ENCODE peak calls at places on chromosome 3, in eight cellular contexts. One of them, this sample, is unnamed.

GRCh38 chr3:161560006-161560637 is 63.5 kb downstream of the OTOL1 start:
- DNase-seq in psoas muscle: no peak
- DNase-seq in endodermal cell: peak
- DNase-seq in tibial artery: no peak
- DNase-seq in stomach: peak
- DNase-seq in effector memory CD4-positive, alpha-beta T cell: no peak
- DNase-seq in lower lobe of right lung: no peak
- DNase-seq in body of pancreas: peak
- DNase-seq in this sample: peak

GRCh38 chr3:189119947-189120346 is 51.8 kb upstream of the TPRG1 start:
- DNase-seq in psoas muscle: no peak
- DNase-seq in endodermal cell: no peak
- DNase-seq in tibial artery: no peak
- DNase-seq in stomach: no peak
- DNase-seq in effector memory CD4-positive, alpha-beta T cell: no peak
- DNase-seq in lower lobe of right lung: no peak
- DNase-seq in body of pancreas: no peak
- DNase-seq in this sample: no peak

GRCh38 chr3:191383104-191383503 is 52.8 kb upstream of the UTS2B start:
- DNase-seq in psoas muscle: no peak
- DNase-seq in endodermal cell: no peak
- DNase-seq in tibial artery: no peak
- DNase-seq in stomach: no peak
- DNase-seq in effector memory CD4-positive, alpha-beta T cell: no peak
- DNase-seq in lower lobe of right lung: no peak
- DNase-seq in body of pancreas: no peak
- DNase-seq in this sample: peak

GRCh38 chr3:100260081-100260684 is 609 bp upstream of the TBC1D23 start:
- DNase-seq in psoas muscle: peak
- DNase-seq in endodermal cell: peak
- DNase-seq in tibial artery: peak
- DNase-seq in stomach: no peak
- DNase-seq in effector memory CD4-positive, alpha-beta T cell: no peak
- DNase-seq in lower lobe of right lung: peak
- DNase-seq in body of pancreas: peak
- DNase-seq in this sample: peak

GRCh38 chr3:157127831-157128767 is 31.8 kb downstream of the CCNL1 start:
- DNase-seq in psoas muscle: peak
- DNase-seq in endodermal cell: peak
- DNase-seq in tibial artery: peak
- DNase-seq in stomach: peak
- DNase-seq in effector memory CD4-positive, alpha-beta T cell: peak
- DNase-seq in lower lobe of right lung: peak
- DNase-seq in body of pancreas: peak
- DNase-seq in this sample: no peak

GRCh38 chr3:70261283-70261682 is 51.2 kb downstream of the MDFIC2 start:
- DNase-seq in psoas muscle: no peak
- DNase-seq in endodermal cell: no peak
- DNase-seq in tibial artery: no peak
- DNase-seq in stomach: no peak
- DNase-seq in effector memory CD4-positive, alpha-beta T cell: no peak
- DNase-seq in lower lobe of right lung: no peak
- DNase-seq in body of pancreas: no peak
- DNase-seq in this sample: no peak

GRCh38 chr3:30320392-30320791 is 286.0 kb upstream of the TGFBR2 start:
- DNase-seq in psoas muscle: no peak
- DNase-seq in endodermal cell: no peak
- DNase-seq in tibial artery: no peak
- DNase-seq in stomach: no peak
- DNase-seq in effector memory CD4-positive, alpha-beta T cell: no peak
- DNase-seq in lower lobe of right lung: no peak
- DNase-seq in body of pancreas: no peak
- DNase-seq in this sample: no peak

GRCh38 chr3:175274056-175274455 is 414.9 kb downstream of the NAALADL2 start:
- DNase-seq in psoas muscle: no peak
- DNase-seq in endodermal cell: no peak
- DNase-seq in tibial artery: no peak
- DNase-seq in stomach: no peak
- DNase-seq in effector memory CD4-positive, alpha-beta T cell: no peak
- DNase-seq in lower lobe of right lung: no peak
- DNase-seq in body of pancreas: no peak
- DNase-seq in this sample: no peak

GRCh38 chr3:64163755-64164148 is 61.5 kb downstream of the PRICKLE2 start:
- DNase-seq in psoas muscle: no peak
- DNase-seq in endodermal cell: no peak
- DNase-seq in tibial artery: no peak
- DNase-seq in stomach: no peak
- DNase-seq in effector memory CD4-positive, alpha-beta T cell: no peak
- DNase-seq in lower lobe of right lung: no peak
- DNase-seq in body of pancreas: no peak
- DNase-seq in this sample: no peak

GRCh38 chr3:52387481-52387880 is 57.4 kb downstream of the SEMA3G start:
- DNase-seq in psoas muscle: no peak
- DNase-seq in endodermal cell: no peak
- DNase-seq in tibial artery: no peak
- DNase-seq in stomach: no peak
- DNase-seq in effector memory CD4-positive, alpha-beta T cell: no peak
- DNase-seq in lower lobe of right lung: no peak
- DNase-seq in body of pancreas: no peak
- DNase-seq in this sample: no peak

GRCh38 chr3:81947359-81947758 is 185.9 kb upstream of the GBE1 start:
- DNase-seq in psoas muscle: no peak
- DNase-seq in endodermal cell: no peak
- DNase-seq in tibial artery: no peak
- DNase-seq in stomach: no peak
- DNase-seq in effector memory CD4-positive, alpha-beta T cell: no peak
- DNase-seq in lower lobe of right lung: no peak
- DNase-seq in body of pancreas: no peak
- DNase-seq in this sample: no peak

GRCh38 chr3:127157181-127157828 is 35.6 kb upstream of the PRR23E start:
- DNase-seq in psoas muscle: no peak
- DNase-seq in endodermal cell: no peak
- DNase-seq in tibial artery: no peak
- DNase-seq in stomach: no peak
- DNase-seq in effector memory CD4-positive, alpha-beta T cell: no peak
- DNase-seq in lower lobe of right lung: no peak
- DNase-seq in body of pancreas: no peak
- DNase-seq in this sample: peak

GRCh38 chr3:170689218-170689874 is 103.5 kb upstream of the SLC7A14 start:
- DNase-seq in psoas muscle: no peak
- DNase-seq in endodermal cell: peak
- DNase-seq in tibial artery: no peak
- DNase-seq in stomach: no peak
- DNase-seq in effector memory CD4-positive, alpha-beta T cell: no peak
- DNase-seq in lower lobe of right lung: peak
- DNase-seq in body of pancreas: peak
- DNase-seq in this sample: no peak

GRCh38 chr3:178537123-178537754 is 1.0 kb downstream of the KCNMB2 start:
- DNase-seq in psoas muscle: no peak
- DNase-seq in endodermal cell: no peak
- DNase-seq in tibial artery: no peak
- DNase-seq in stomach: no peak
- DNase-seq in effector memory CD4-positive, alpha-beta T cell: no peak
- DNase-seq in lower lobe of right lung: no peak
- DNase-seq in body of pancreas: no peak
- DNase-seq in this sample: no peak

GRCh38 chr3:152300029-152300764 is 31.5 kb downstream of the MBNL1 start:
- DNase-seq in psoas muscle: no peak
- DNase-seq in endodermal cell: no peak
- DNase-seq in tibial artery: no peak
- DNase-seq in stomach: no peak
- DNase-seq in effector memory CD4-positive, alpha-beta T cell: no peak
- DNase-seq in lower lobe of right lung: no peak
- DNase-seq in body of pancreas: no peak
- DNase-seq in this sample: no peak

GRCh38 chr3:72641072-72641471 is 207.2 kb downstream of the SHQ1 start:
- DNase-seq in psoas muscle: no peak
- DNase-seq in endodermal cell: no peak
- DNase-seq in tibial artery: no peak
- DNase-seq in stomach: no peak
- DNase-seq in effector memory CD4-positive, alpha-beta T cell: no peak
- DNase-seq in lower lobe of right lung: no peak
- DNase-seq in body of pancreas: no peak
- DNase-seq in this sample: no peak

GRCh38 chr3:83567935-83568334 is 1390.9 kb upstream of the CADM2 start:
- DNase-seq in psoas muscle: no peak
- DNase-seq in endodermal cell: no peak
- DNase-seq in tibial artery: no peak
- DNase-seq in stomach: no peak
- DNase-seq in effector memory CD4-positive, alpha-beta T cell: no peak
- DNase-seq in lower lobe of right lung: no peak
- DNase-seq in body of pancreas: no peak
- DNase-seq in this sample: no peak

GRCh38 chr3:53809267-53809666 is 37.0 kb downstream of the CHDH start:
- DNase-seq in psoas muscle: no peak
- DNase-seq in endodermal cell: peak
- DNase-seq in tibial artery: no peak
- DNase-seq in stomach: no peak
- DNase-seq in effector memory CD4-positive, alpha-beta T cell: no peak
- DNase-seq in lower lobe of right lung: no peak
- DNase-seq in body of pancreas: no peak
- DNase-seq in this sample: no peak

GRCh38 chr3:75332784-75333183 is 331.3 kb upstream of the FRG2C start:
- DNase-seq in psoas muscle: no peak
- DNase-seq in endodermal cell: no peak
- DNase-seq in tibial artery: no peak
- DNase-seq in stomach: no peak
- DNase-seq in effector memory CD4-positive, alpha-beta T cell: no peak
- DNase-seq in lower lobe of right lung: no peak
- DNase-seq in body of pancreas: no peak
- DNase-seq in this sample: no peak

GRCh38 chr3:71087109-71088018 is 496.2 kb downstream of the FOXP1 start:
- DNase-seq in psoas muscle: no peak
- DNase-seq in endodermal cell: no peak
- DNase-seq in tibial artery: no peak
- DNase-seq in stomach: no peak
- DNase-seq in effector memory CD4-positive, alpha-beta T cell: peak
- DNase-seq in lower lobe of right lung: no peak
- DNase-seq in body of pancreas: no peak
- DNase-seq in this sample: no peak

DNA sequence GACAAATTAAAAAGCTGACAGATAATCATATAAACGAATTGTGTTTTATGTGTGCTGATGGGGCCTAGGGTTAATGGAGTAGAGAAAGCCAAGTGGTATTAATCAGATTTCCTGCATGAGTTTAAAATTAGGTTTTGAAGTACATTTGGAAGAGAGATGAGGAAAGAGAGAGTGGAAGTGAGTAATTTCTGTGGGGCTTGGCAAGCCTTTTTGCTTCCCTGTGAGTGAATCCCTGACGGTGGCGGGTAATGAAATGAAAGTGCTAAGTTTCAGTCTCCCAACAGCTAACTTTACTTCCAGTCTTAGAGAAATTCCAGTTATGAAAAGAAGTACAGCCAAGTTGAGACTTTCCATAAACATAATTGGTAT is 139.3 kb downstream of the BBX start:
- DNase-seq in psoas muscle: no peak
- DNase-seq in endodermal cell: no peak
- DNase-seq in tibial artery: peak
- DNase-seq in stomach: no peak
- DNase-seq in effector memory CD4-positive, alpha-beta T cell: no peak
- DNase-seq in lower lobe of right lung: no peak
- DNase-seq in body of pancreas: no peak
- DNase-seq in this sample: no peak
- H3K27ac ChIP-seq in psoas muscle: peak
- H3K27ac ChIP-seq in endodermal cell: no peak
- H3K27ac ChIP-seq in tibial artery: peak
- H3K27ac ChIP-seq in stomach: peak
- H3K27ac ChIP-seq in effector memory CD4-positive, alpha-beta T cell: no peak
- H3K27ac ChIP-seq in lower lobe of right lung: peak
- H3K27ac ChIP-seq in body of pancreas: peak
- H3K27ac ChIP-seq in this sample: no peak

GRCh38 chr3:13483286-13483685 is 3.2 kb downstream of the HDAC11 start:
- DNase-seq in psoas muscle: no peak
- DNase-seq in endodermal cell: peak
- DNase-seq in tibial artery: no peak
- DNase-seq in stomach: no peak
- DNase-seq in effector memory CD4-positive, alpha-beta T cell: no peak
- DNase-seq in lower lobe of right lung: peak
- DNase-seq in body of pancreas: no peak
- DNase-seq in this sample: no peak
- H3K27ac ChIP-seq in psoas muscle: peak
- H3K27ac ChIP-seq in endodermal cell: no peak
- H3K27ac ChIP-seq in tibial artery: no peak
- H3K27ac ChIP-seq in stomach: peak
- H3K27ac ChIP-seq in effector memory CD4-positive, alpha-beta T cell: no peak
- H3K27ac ChIP-seq in lower lobe of right lung: no peak
- H3K27ac ChIP-seq in body of pancreas: peak
- H3K27ac ChIP-seq in this sample: no peak

DNA sequence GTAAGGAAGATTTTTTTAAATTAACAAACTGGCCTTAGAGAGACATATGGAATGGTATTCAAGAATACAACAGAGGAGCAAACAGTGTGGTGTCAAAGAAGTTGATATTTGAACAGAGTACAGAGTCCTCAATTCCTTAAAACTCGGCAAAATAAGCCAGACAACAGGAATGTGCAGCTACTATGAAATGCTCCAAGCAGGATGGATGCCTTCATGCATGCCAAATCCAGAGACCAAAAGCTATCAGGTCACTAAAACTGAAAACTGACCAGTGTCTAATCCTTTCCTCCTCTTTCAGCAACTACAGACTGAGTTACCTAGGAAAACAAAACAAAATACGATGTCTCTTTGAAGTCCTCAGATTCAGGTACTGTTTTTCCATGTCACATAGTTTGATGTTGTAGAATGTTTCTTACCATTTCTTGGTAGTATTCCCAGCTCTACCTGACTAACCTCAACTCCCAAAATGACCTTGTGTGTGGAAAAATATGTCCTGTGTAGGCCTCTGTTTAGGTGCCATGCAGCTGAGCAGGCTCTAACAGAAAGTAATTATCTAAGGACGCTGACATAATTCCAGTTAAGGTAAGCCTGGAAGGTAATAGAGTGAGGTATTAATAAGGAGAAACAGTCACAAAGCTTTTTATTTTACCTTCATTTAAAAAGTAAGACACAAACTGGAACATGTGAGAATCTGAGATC is 46.9 kb downstream of the TBL1XR1 start:
- DNase-seq in psoas muscle: no peak
- DNase-seq in endodermal cell: no peak
- DNase-seq in tibial artery: no peak
- DNase-seq in stomach: no peak
- DNase-seq in effector memory CD4-positive, alpha-beta T cell: no peak
- DNase-seq in lower lobe of right lung: no peak
- DNase-seq in body of pancreas: no peak
- DNase-seq in this sample: no peak
- H3K27ac ChIP-seq in psoas muscle: peak
- H3K27ac ChIP-seq in endodermal cell: no peak
- H3K27ac ChIP-seq in tibial artery: peak
- H3K27ac ChIP-seq in stomach: no peak
- H3K27ac ChIP-seq in effector memory CD4-positive, alpha-beta T cell: no peak
- H3K27ac ChIP-seq in lower lobe of right lung: no peak
- H3K27ac ChIP-seq in body of pancreas: peak
- H3K27ac ChIP-seq in this sample: no peak

DNA sequence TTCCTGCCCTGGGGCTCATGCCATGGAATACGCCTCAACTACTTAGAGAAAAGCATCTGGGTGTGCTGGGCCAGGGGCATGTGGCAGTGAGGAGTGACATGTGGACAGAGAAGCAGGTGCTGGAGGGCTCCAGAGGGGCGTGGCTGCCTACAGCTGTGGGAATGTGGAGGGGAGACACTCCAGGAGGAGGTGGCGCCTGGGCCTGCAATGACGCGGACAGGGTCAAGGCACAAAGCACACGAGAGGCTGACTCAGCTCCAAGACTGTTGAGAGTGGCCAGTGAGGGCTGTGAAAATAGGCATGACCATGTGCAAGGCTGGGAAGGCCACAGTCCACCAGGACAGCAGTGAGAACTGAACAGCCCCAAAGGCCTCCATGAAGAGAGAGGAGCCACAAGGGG is 48.5 kb downstream of the PTH1R start:
- DNase-seq in psoas muscle: peak
- DNase-seq in endodermal cell: no peak
- DNase-seq in tibial artery: peak
- DNase-seq in stomach: no peak
- DNase-seq in effector memory CD4-positive, alpha-beta T cell: no peak
- DNase-seq in lower lobe of right lung: peak
- DNase-seq in body of pancreas: peak
- DNase-seq in this sample: peak
- H3K27ac ChIP-seq in psoas muscle: peak
- H3K27ac ChIP-seq in endodermal cell: no peak
- H3K27ac ChIP-seq in tibial artery: peak
- H3K27ac ChIP-seq in stomach: peak
- H3K27ac ChIP-seq in effector memory CD4-positive, alpha-beta T cell: no peak
- H3K27ac ChIP-seq in lower lobe of right lung: peak
- H3K27ac ChIP-seq in body of pancreas: peak
- H3K27ac ChIP-seq in this sample: peak

This sample was measured in SJCRH30.